ENCODE peak calls at places on chromosomes 1 and 21, in eight cellular contexts. One of them, this sample, is unnamed.

GRCh38 chr21:42110691-42111469 is 39.8 kb downstream of the UMODL1 start:
- DNase-seq in fibroblast of lung: no peak
- DNase-seq in K562: no peak
- DNase-seq in MM.1S: no peak
- DNase-seq in PC-3: no peak
- DNase-seq in DND-41: no peak
- DNase-seq in neural progenitor cell: no peak
- DNase-seq in HCT116: no peak
- DNase-seq in this sample: no peak

GRCh38 chr1:162215902-162216301 is 146.4 kb downstream of the NOS1AP start:
- DNase-seq in fibroblast of lung: no peak
- DNase-seq in K562: no peak
- DNase-seq in MM.1S: no peak
- DNase-seq in PC-3: no peak
- DNase-seq in DND-41: no peak
- DNase-seq in neural progenitor cell: peak
- DNase-seq in HCT116: no peak
- DNase-seq in this sample: peak

GRCh38 chr1:231636157-231636556 is 9.6 kb downstream of the DISC1 start:
- DNase-seq in fibroblast of lung: peak
- DNase-seq in K562: no peak
- DNase-seq in MM.1S: no peak
- DNase-seq in PC-3: peak
- DNase-seq in DND-41: no peak
- DNase-seq in neural progenitor cell: no peak
- DNase-seq in HCT116: no peak
- DNase-seq in this sample: peak

GRCh38 chr1:27353629-27354028 is 11.8 kb downstream of the SYTL1 start:
- DNase-seq in fibroblast of lung: no peak
- DNase-seq in K562: no peak
- DNase-seq in MM.1S: no peak
- DNase-seq in PC-3: no peak
- DNase-seq in DND-41: no peak
- DNase-seq in neural progenitor cell: no peak
- DNase-seq in HCT116: no peak
- DNase-seq in this sample: no peak

GRCh38 chr1:156689960-156690672 is 12.9 kb upstream of the NES start:
- DNase-seq in fibroblast of lung: no peak
- DNase-seq in K562: no peak
- DNase-seq in MM.1S: no peak
- DNase-seq in PC-3: no peak
- DNase-seq in DND-41: no peak
- DNase-seq in neural progenitor cell: peak
- DNase-seq in HCT116: no peak
- DNase-seq in this sample: no peak

GRCh38 chr21:43585924-43586411 is 73.3 kb downstream of the HSF2BP start:
- DNase-seq in fibroblast of lung: peak
- DNase-seq in K562: no peak
- DNase-seq in MM.1S: no peak
- DNase-seq in PC-3: peak
- DNase-seq in DND-41: no peak
- DNase-seq in neural progenitor cell: peak
- DNase-seq in HCT116: peak
- DNase-seq in this sample: peak

GRCh38 chr21:36254106-36254941 is 65.7 kb upstream of the MORC3 start:
- DNase-seq in fibroblast of lung: no peak
- DNase-seq in K562: no peak
- DNase-seq in MM.1S: no peak
- DNase-seq in PC-3: no peak
- DNase-seq in DND-41: no peak
- DNase-seq in neural progenitor cell: peak
- DNase-seq in HCT116: no peak
- DNase-seq in this sample: no peak

GRCh38 chr1:59401581-59401980 is 104.7 kb downstream of the FGGY start:
- DNase-seq in fibroblast of lung: no peak
- DNase-seq in K562: no peak
- DNase-seq in MM.1S: no peak
- DNase-seq in PC-3: peak
- DNase-seq in DND-41: no peak
- DNase-seq in neural progenitor cell: no peak
- DNase-seq in HCT116: no peak
- DNase-seq in this sample: no peak

DNA sequence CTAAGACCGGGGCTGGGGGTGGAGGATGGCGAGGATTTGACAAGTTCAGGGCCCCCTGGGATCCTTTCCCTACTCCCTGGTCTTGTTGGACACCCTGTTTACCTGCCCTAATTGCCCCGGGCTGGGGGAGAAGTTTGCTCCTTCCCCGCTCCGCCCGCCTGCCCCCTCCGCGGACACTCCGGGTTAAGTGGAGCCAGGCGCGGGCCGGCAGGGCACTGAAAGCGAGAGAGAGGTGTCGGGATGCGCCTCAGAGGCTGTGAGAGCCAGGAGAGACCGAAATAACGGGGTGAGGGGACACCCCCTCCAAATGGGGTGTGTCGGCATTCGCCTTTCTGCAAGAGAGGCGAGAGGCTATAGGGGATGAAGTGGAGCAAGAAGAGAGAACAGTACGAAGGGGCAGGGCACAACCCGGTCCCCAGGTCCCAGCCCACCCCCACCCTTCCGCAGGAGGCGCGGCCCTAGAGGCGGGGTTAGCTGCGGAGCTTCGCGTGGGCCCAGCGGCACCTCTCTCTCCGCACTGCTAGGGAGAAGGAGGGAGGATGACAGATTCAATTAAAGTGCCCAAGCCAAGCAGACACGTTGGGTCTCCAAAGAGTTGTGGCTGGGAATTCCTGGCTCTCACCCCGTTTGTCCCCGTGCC is 3.8 kb downstream of the EFNA3 start:
- DNase-seq in fibroblast of lung: no peak
- DNase-seq in K562: no peak
- DNase-seq in MM.1S: no peak
- DNase-seq in PC-3: no peak
- DNase-seq in DND-41: no peak
- DNase-seq in neural progenitor cell: peak
- DNase-seq in HCT116: no peak
- DNase-seq in this sample: no peak
- TF ChIP-seq EZH2 in fibroblast of lung: peak
- TF ChIP-seq EZH2 in K562: no peak
- TF ChIP-seq EZH2 in MM.1S: peak
- TF ChIP-seq EZH2 in PC-3: no peak
- TF ChIP-seq EZH2 in DND-41: peak
- TF ChIP-seq EZH2 in neural progenitor cell: peak
- TF ChIP-seq EZH2 in HCT116: no peak
- TF ChIP-seq EZH2 in this sample: peak

DNA sequence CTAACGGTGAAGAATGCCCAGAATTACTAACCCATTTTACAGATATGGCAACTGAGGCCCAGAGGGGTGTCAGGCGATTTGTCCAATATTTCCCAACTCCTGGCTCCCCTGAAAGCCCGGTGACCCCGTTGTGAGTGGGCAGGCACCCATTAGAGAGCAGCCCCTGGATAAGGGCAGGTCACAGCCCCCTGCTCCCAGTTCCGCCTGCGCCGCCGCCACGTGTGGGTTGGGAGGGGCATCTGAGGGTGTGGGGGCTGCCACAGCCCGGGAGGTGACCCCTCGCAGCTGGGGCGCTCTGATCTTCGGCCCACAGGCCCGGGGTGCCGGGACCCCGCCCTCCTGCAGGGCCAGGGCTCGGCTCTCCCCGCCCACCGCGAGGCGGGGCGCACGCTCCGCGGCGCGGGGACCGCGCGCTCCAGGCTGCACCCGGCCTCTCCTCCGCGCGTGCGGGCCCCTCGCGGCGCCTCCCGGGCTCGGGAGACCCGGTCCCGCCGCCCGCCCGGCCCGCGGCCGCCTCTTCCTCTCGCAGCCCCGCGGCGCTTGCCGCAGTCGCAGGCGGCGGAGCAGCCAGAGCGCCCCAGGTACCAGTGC is at the start of gene HTR6:
- DNase-seq in fibroblast of lung: no peak
- DNase-seq in K562: peak
- DNase-seq in MM.1S: no peak
- DNase-seq in PC-3: no peak
- DNase-seq in DND-41: no peak
- DNase-seq in neural progenitor cell: no peak
- DNase-seq in HCT116: no peak
- DNase-seq in this sample: no peak
- TF ChIP-seq EZH2 in fibroblast of lung: peak
- TF ChIP-seq EZH2 in K562: no peak
- TF ChIP-seq EZH2 in MM.1S: no peak
- TF ChIP-seq EZH2 in PC-3: no peak
- TF ChIP-seq EZH2 in DND-41: no peak
- TF ChIP-seq EZH2 in neural progenitor cell: no peak
- TF ChIP-seq EZH2 in HCT116: no peak
- TF ChIP-seq EZH2 in this sample: no peak

GRCh38 chr1:246726255-246726679 is 2.1 kb downstream of the SCCPDH start:
- DNase-seq in fibroblast of lung: no peak
- DNase-seq in K562: no peak
- DNase-seq in MM.1S: no peak
- DNase-seq in PC-3: no peak
- DNase-seq in DND-41: no peak
- DNase-seq in neural progenitor cell: no peak
- DNase-seq in HCT116: no peak
- DNase-seq in this sample: no peak

GRCh38 chr1:246724001-246724724 is at the start of gene SCCPDH:
- DNase-seq in fibroblast of lung: peak
- DNase-seq in K562: peak
- DNase-seq in MM.1S: peak
- DNase-seq in PC-3: peak
- DNase-seq in DND-41: peak
- DNase-seq in neural progenitor cell: peak
- DNase-seq in HCT116: no peak
- DNase-seq in this sample: peak

GRCh38 chr1:246725191-246725590 is 982 bp downstream of the SCCPDH start:
- DNase-seq in fibroblast of lung: no peak
- DNase-seq in K562: peak
- DNase-seq in MM.1S: no peak
- DNase-seq in PC-3: peak
- DNase-seq in DND-41: no peak
- DNase-seq in neural progenitor cell: no peak
- DNase-seq in HCT116: no peak
- DNase-seq in this sample: no peak

GRCh38 chr1:246722720-246723119 is 1.5 kb upstream of the SCCPDH start:
- DNase-seq in fibroblast of lung: no peak
- DNase-seq in K562: no peak
- DNase-seq in MM.1S: no peak
- DNase-seq in PC-3: no peak
- DNase-seq in DND-41: no peak
- DNase-seq in neural progenitor cell: no peak
- DNase-seq in HCT116: no peak
- DNase-seq in this sample: no peak

DNA sequence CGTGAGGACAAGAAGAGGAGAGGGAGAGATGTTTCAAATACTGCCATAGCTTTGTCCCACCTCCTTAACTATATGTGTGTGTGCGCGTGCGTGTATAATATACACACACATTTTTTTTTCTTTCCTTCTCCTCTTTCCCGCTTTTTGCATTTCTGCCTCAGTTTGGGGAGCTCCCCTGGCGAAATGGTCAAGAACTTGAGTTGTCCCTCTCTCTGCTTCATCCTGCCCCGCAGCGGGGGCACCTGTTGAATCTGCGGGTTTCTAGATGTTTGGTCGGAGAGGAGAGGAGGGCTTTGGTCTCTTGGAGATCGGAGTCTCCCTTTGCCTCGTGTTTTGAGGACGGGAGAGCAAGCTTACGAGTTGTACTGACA is 501 bp downstream of the SCCPDH start:
- DNase-seq in fibroblast of lung: peak
- DNase-seq in K562: peak
- DNase-seq in MM.1S: peak
- DNase-seq in PC-3: peak
- DNase-seq in DND-41: no peak
- DNase-seq in neural progenitor cell: peak
- DNase-seq in HCT116: no peak
- DNase-seq in this sample: peak
- TF ChIP-seq EZH2 in fibroblast of lung: no peak
- TF ChIP-seq EZH2 in K562: no peak
- TF ChIP-seq EZH2 in MM.1S: no peak
- TF ChIP-seq EZH2 in PC-3: no peak
- TF ChIP-seq EZH2 in DND-41: no peak
- TF ChIP-seq EZH2 in neural progenitor cell: no peak
- TF ChIP-seq EZH2 in HCT116: no peak
- TF ChIP-seq EZH2 in this sample: no peak

GRCh38 chr1:31773861-31774260 is 9.7 kb upstream of the ADGRB2 start:
- DNase-seq in fibroblast of lung: no peak
- DNase-seq in K562: no peak
- DNase-seq in MM.1S: no peak
- DNase-seq in PC-3: no peak
- DNase-seq in DND-41: no peak
- DNase-seq in neural progenitor cell: no peak
- DNase-seq in HCT116: no peak
- DNase-seq in this sample: no peak

GRCh38 chr1:31769720-31770390 is 5.7 kb upstream of the ADGRB2 start:
- DNase-seq in fibroblast of lung: no peak
- DNase-seq in K562: no peak
- DNase-seq in MM.1S: no peak
- DNase-seq in PC-3: no peak
- DNase-seq in DND-41: no peak
- DNase-seq in neural progenitor cell: peak
- DNase-seq in HCT116: no peak
- DNase-seq in this sample: no peak

GRCh38 chr1:31768939-31769704 is 5.0 kb upstream of the ADGRB2 start:
- DNase-seq in fibroblast of lung: no peak
- DNase-seq in K562: no peak
- DNase-seq in MM.1S: no peak
- DNase-seq in PC-3: no peak
- DNase-seq in DND-41: no peak
- DNase-seq in neural progenitor cell: no peak
- DNase-seq in HCT116: no peak
- DNase-seq in this sample: no peak

GRCh38 chr1:31772669-31773248 is 8.6 kb upstream of the ADGRB2 start:
- DNase-seq in fibroblast of lung: no peak
- DNase-seq in K562: no peak
- DNase-seq in MM.1S: no peak
- DNase-seq in PC-3: no peak
- DNase-seq in DND-41: no peak
- DNase-seq in neural progenitor cell: no peak
- DNase-seq in HCT116: no peak
- DNase-seq in this sample: no peak

DNA sequence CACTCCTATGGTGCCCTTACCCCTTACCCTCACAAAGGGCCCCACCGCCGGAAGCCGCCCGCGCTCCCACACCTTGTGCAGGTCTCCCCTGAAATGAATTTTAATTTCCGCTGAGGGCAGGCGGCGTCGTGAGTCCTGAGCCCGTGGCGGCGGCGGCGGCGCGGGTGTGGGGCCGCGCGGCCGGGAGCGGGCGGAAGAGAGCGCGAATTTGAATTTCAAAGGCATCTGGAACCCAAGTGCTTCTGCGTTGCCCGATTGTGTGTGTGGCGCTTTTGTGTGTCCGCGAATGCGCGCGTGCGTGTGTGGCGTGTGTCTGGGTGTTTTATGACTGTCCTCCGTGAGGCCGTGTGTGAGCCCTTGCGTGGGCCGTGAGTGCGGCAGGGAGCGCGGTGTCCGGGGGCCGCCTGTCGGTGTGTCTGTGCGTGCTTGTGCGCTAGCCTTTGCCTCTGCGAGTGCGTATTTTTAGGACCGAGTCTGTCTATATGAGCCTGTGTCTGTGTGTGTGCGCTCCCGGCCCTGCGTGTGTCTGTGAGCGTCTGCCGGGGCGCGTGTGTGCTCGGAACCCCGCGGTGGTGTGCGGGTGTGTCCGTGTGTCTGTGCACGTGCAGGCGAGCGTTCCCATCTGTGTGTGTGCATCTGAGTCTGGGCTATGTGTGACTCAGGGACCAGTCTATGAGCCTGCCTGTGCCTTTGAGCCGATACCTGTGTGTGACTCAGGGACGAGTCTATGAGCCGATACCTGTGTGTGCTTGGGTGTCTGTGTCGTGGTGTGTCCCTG is 7.9 kb upstream of the ADGRB2 start:
- DNase-seq in fibroblast of lung: no peak
- DNase-seq in K562: no peak
- DNase-seq in MM.1S: no peak
- DNase-seq in PC-3: peak
- DNase-seq in DND-41: no peak
- DNase-seq in neural progenitor cell: peak
- DNase-seq in HCT116: no peak
- DNase-seq in this sample: no peak
- TF ChIP-seq EZH2 in fibroblast of lung: peak
- TF ChIP-seq EZH2 in K562: no peak
- TF ChIP-seq EZH2 in MM.1S: no peak
- TF ChIP-seq EZH2 in PC-3: no peak
- TF ChIP-seq EZH2 in DND-41: no peak
- TF ChIP-seq EZH2 in neural progenitor cell: peak
- TF ChIP-seq EZH2 in HCT116: no peak
- TF ChIP-seq EZH2 in this sample: peak

This sample was measured in astrocyte.